ENCODE peak calls at places on chromosome 11, in six cellular contexts. One of them, this sample, is unnamed.

GRCh38 chr11:1931326-1931725 is 11.8 kb downstream of the TNNT3 start:
- DNase-seq in GDM1: no peak
- DNase-seq in activated T-cell treated with anti-CD3 and anti-CD28 coated beads for 4 hours: no peak
- DNase-seq in T-cell: no peak
- DNase-seq in NCI-H1436: no peak
- DNase-seq in H4: no peak
- DNase-seq in this sample: no peak

GRCh38 chr11:45145421-45146071 is 893 bp upstream of the PRDM11 start:
- DNase-seq in GDM1: no peak
- DNase-seq in activated T-cell treated with anti-CD3 and anti-CD28 coated beads for 4 hours: no peak
- DNase-seq in T-cell: no peak
- DNase-seq in NCI-H1436: no peak
- DNase-seq in H4: no peak
- DNase-seq in this sample: no peak

GRCh38 chr11:118715245-118715807 is 35.9 kb upstream of the TREH start:
- DNase-seq in GDM1: no peak
- DNase-seq in activated T-cell treated with anti-CD3 and anti-CD28 coated beads for 4 hours: no peak
- DNase-seq in T-cell: no peak
- DNase-seq in NCI-H1436: no peak
- DNase-seq in H4: no peak
- DNase-seq in this sample: no peak

GRCh38 chr11:60899021-60899936 is 7.1 kb downstream of the PRPF19 start:
- DNase-seq in GDM1: peak; percentile 40
- DNase-seq in activated T-cell treated with anti-CD3 and anti-CD28 coated beads for 4 hours: no peak
- DNase-seq in T-cell: no peak
- DNase-seq in NCI-H1436: peak; percentile 53
- DNase-seq in H4: peak; percentile 83
- DNase-seq in this sample: peak; percentile 66

GRCh38 chr11:29258411-29258810 is 758.4 kb downstream of the KCNA4 start:
- DNase-seq in GDM1: no peak
- DNase-seq in activated T-cell treated with anti-CD3 and anti-CD28 coated beads for 4 hours: no peak
- DNase-seq in T-cell: no peak
- DNase-seq in NCI-H1436: no peak
- DNase-seq in H4: no peak
- DNase-seq in this sample: no peak

GRCh38 chr11:62383822-62384221 is 35.0 kb upstream of the SCGB1A1 start:
- DNase-seq in GDM1: no peak
- DNase-seq in activated T-cell treated with anti-CD3 and anti-CD28 coated beads for 4 hours: no peak
- DNase-seq in T-cell: no peak
- DNase-seq in NCI-H1436: no peak
- DNase-seq in H4: no peak
- DNase-seq in this sample: no peak

GRCh38 chr11:100640646-100641045 is 46.4 kb upstream of the ARHGAP42 start:
- DNase-seq in GDM1: no peak
- DNase-seq in activated T-cell treated with anti-CD3 and anti-CD28 coated beads for 4 hours: no peak
- DNase-seq in T-cell: no peak
- DNase-seq in NCI-H1436: peak; percentile 44
- DNase-seq in H4: no peak
- DNase-seq in this sample: no peak

GRCh38 chr11:57647368-57647767 is 2.3 kb downstream of the YPEL4 start:
- DNase-seq in GDM1: no peak
- DNase-seq in activated T-cell treated with anti-CD3 and anti-CD28 coated beads for 4 hours: no peak
- DNase-seq in T-cell: no peak
- DNase-seq in NCI-H1436: no peak
- DNase-seq in H4: no peak
- DNase-seq in this sample: no peak

GRCh38 chr11:11973361-11973800 is 35.0 kb downstream of the DKK3 start:
- DNase-seq in GDM1: no peak
- DNase-seq in activated T-cell treated with anti-CD3 and anti-CD28 coated beads for 4 hours: no peak
- DNase-seq in T-cell: no peak
- DNase-seq in NCI-H1436: no peak
- DNase-seq in H4: no peak
- DNase-seq in this sample: peak; percentile 79

GRCh38 chr11:94519478-94520084 is 7.3 kb downstream of the C11orf97 start:
- DNase-seq in GDM1: no peak
- DNase-seq in activated T-cell treated with anti-CD3 and anti-CD28 coated beads for 4 hours: no peak
- DNase-seq in T-cell: no peak
- DNase-seq in NCI-H1436: no peak
- DNase-seq in H4: no peak
- DNase-seq in this sample: no peak

GRCh38 chr11:101224221-101224620 is 94.6 kb upstream of the PGR start:
- DNase-seq in GDM1: no peak
- DNase-seq in activated T-cell treated with anti-CD3 and anti-CD28 coated beads for 4 hours: no peak
- DNase-seq in T-cell: no peak
- DNase-seq in NCI-H1436: no peak
- DNase-seq in H4: no peak
- DNase-seq in this sample: no peak

GRCh38 chr11:115581871-115582639 is 77.8 kb upstream of the CADM1 start:
- DNase-seq in GDM1: no peak
- DNase-seq in activated T-cell treated with anti-CD3 and anti-CD28 coated beads for 4 hours: no peak
- DNase-seq in T-cell: no peak
- DNase-seq in NCI-H1436: peak; percentile 65
- DNase-seq in H4: peak; percentile 45
- DNase-seq in this sample: peak; percentile 18

GRCh38 chr11:120199613-120200012 is 11.2 kb upstream of the OAF start:
- DNase-seq in GDM1: no peak
- DNase-seq in activated T-cell treated with anti-CD3 and anti-CD28 coated beads for 4 hours: no peak
- DNase-seq in T-cell: no peak
- DNase-seq in NCI-H1436: peak; percentile 27
- DNase-seq in H4: no peak
- DNase-seq in this sample: no peak

GRCh38 chr11:8610532-8611116 is 16.6 kb upstream of the STK33 start:
- DNase-seq in GDM1: no peak
- DNase-seq in activated T-cell treated with anti-CD3 and anti-CD28 coated beads for 4 hours: no peak
- DNase-seq in T-cell: peak; percentile 26
- DNase-seq in NCI-H1436: peak; percentile 45
- DNase-seq in H4: no peak
- DNase-seq in this sample: no peak

GRCh38 chr11:68469122-68469521 is 8.6 kb downstream of the PPP6R3 start:
- DNase-seq in GDM1: no peak
- DNase-seq in activated T-cell treated with anti-CD3 and anti-CD28 coated beads for 4 hours: no peak
- DNase-seq in T-cell: no peak
- DNase-seq in NCI-H1436: no peak
- DNase-seq in H4: no peak
- DNase-seq in this sample: no peak

GRCh38 chr11:8282621-8283509 is 19.2 kb upstream of the LMO1 start:
- DNase-seq in GDM1: no peak
- DNase-seq in activated T-cell treated with anti-CD3 and anti-CD28 coated beads for 4 hours: no peak
- DNase-seq in T-cell: no peak
- DNase-seq in NCI-H1436: peak; percentile 24
- DNase-seq in H4: no peak
- DNase-seq in this sample: no peak

GRCh38 chr11:26676641-26677040 is 45.2 kb downstream of the SLC5A12 start:
- DNase-seq in GDM1: no peak
- DNase-seq in activated T-cell treated with anti-CD3 and anti-CD28 coated beads for 4 hours: no peak
- DNase-seq in T-cell: no peak
- DNase-seq in NCI-H1436: no peak
- DNase-seq in H4: no peak
- DNase-seq in this sample: no peak

GRCh38 chr11:13260963-13261599 is 16.5 kb upstream of the BMAL1 start:
- DNase-seq in GDM1: no peak
- DNase-seq in activated T-cell treated with anti-CD3 and anti-CD28 coated beads for 4 hours: no peak
- DNase-seq in T-cell: no peak
- DNase-seq in NCI-H1436: no peak
- DNase-seq in H4: no peak
- DNase-seq in this sample: peak; percentile 59